ENCODE peak calls at places on chromosomes 7 and 10, in six cellular contexts. One of them, this sample, is unnamed.

GRCh38 chr7:132161231-132161915 is 414.9 kb downstream of the PLXNA4 start:
- DNase-seq in RPMI8226: peak; percentile 23
- DNase-seq in MV-4-11: no peak
- DNase-seq in EL: peak; percentile 3
- DNase-seq in non-pigmented ciliary epithelial cell: no peak
- DNase-seq in neural crest cell: no peak
- DNase-seq in this sample: no peak

GRCh38 chr7:27868117-27868516 is 128.2 kb downstream of the TAX1BP1 start:
- DNase-seq in RPMI8226: no peak
- DNase-seq in MV-4-11: peak; percentile 86
- DNase-seq in EL: peak; percentile 21
- DNase-seq in non-pigmented ciliary epithelial cell: no peak
- DNase-seq in neural crest cell: no peak
- DNase-seq in this sample: no peak

GRCh38 chr10:3067045-3067858 is at the start of gene PFKP:
- DNase-seq in RPMI8226: peak; percentile 71
- DNase-seq in MV-4-11: peak; percentile 12
- DNase-seq in EL: peak; percentile 55
- DNase-seq in non-pigmented ciliary epithelial cell: no peak
- DNase-seq in neural crest cell: no peak
- DNase-seq in this sample: no peak

GRCh38 chr7:114051871-114052324 is 133.1 kb upstream of the PPP1R3A start:
- DNase-seq in RPMI8226: peak; percentile 78
- DNase-seq in MV-4-11: peak; percentile 99
- DNase-seq in EL: no peak
- DNase-seq in non-pigmented ciliary epithelial cell: no peak
- DNase-seq in neural crest cell: no peak
- DNase-seq in this sample: no peak

GRCh38 chr7:26860361-26860760 is 4.0 kb downstream of the SKAP2 start:
- DNase-seq in RPMI8226: no peak
- DNase-seq in MV-4-11: no peak
- DNase-seq in EL: no peak
- DNase-seq in non-pigmented ciliary epithelial cell: no peak
- DNase-seq in neural crest cell: no peak
- DNase-seq in this sample: peak; percentile 18

GRCh38 chr10:30854656-30855055 is 177.0 kb downstream of the ZNF438 start:
- DNase-seq in RPMI8226: no peak
- DNase-seq in MV-4-11: peak; percentile 70
- DNase-seq in EL: no peak
- DNase-seq in non-pigmented ciliary epithelial cell: no peak
- DNase-seq in neural crest cell: no peak
- DNase-seq in this sample: no peak

GRCh38 chr7:46626261-46627037 is 705.4 kb upstream of the IGFBP3 start:
- DNase-seq in RPMI8226: no peak
- DNase-seq in MV-4-11: no peak
- DNase-seq in EL: no peak
- DNase-seq in non-pigmented ciliary epithelial cell: no peak
- DNase-seq in neural crest cell: no peak
- DNase-seq in this sample: no peak

GRCh38 chr7:16644624-16644986 is 949 bp downstream of the ANKMY2 start:
- DNase-seq in RPMI8226: peak; percentile 52
- DNase-seq in MV-4-11: peak; percentile 35
- DNase-seq in EL: peak; percentile 81
- DNase-seq in non-pigmented ciliary epithelial cell: no peak
- DNase-seq in neural crest cell: peak; percentile 13
- DNase-seq in this sample: peak; percentile 76

GRCh38 chr10:5545778-5546710 is 21.3 kb downstream of the CALML3 start:
- DNase-seq in RPMI8226: no peak
- DNase-seq in MV-4-11: peak; percentile 37
- DNase-seq in EL: peak; percentile 87
- DNase-seq in non-pigmented ciliary epithelial cell: peak; percentile 70
- DNase-seq in neural crest cell: no peak
- DNase-seq in this sample: no peak

GRCh38 chr7:80533287-80533686 is 21.4 kb upstream of the GNAT3 start:
- DNase-seq in RPMI8226: no peak
- DNase-seq in MV-4-11: no peak
- DNase-seq in EL: peak; percentile 45
- DNase-seq in non-pigmented ciliary epithelial cell: no peak
- DNase-seq in neural crest cell: no peak
- DNase-seq in this sample: no peak

GRCh38 chr7:123788584-123788983 is 39.8 kb upstream of the WASL start:
- DNase-seq in RPMI8226: no peak
- DNase-seq in MV-4-11: no peak
- DNase-seq in EL: no peak
- DNase-seq in non-pigmented ciliary epithelial cell: no peak
- DNase-seq in neural crest cell: no peak
- DNase-seq in this sample: no peak

GRCh38 chr7:112173214-112173905 is 32.8 kb downstream of the DOCK4 start:
- DNase-seq in RPMI8226: no peak
- DNase-seq in MV-4-11: no peak
- DNase-seq in EL: no peak
- DNase-seq in non-pigmented ciliary epithelial cell: no peak
- DNase-seq in neural crest cell: no peak
- DNase-seq in this sample: peak; percentile 18

GRCh38 chr7:108408294-108409004 is 47.8 kb downstream of the NRCAM start:
- DNase-seq in RPMI8226: no peak
- DNase-seq in MV-4-11: no peak
- DNase-seq in EL: no peak
- DNase-seq in non-pigmented ciliary epithelial cell: no peak
- DNase-seq in neural crest cell: no peak
- DNase-seq in this sample: no peak

GRCh38 chr7:141619745-141620144 is 68.5 kb downstream of the AGK start:
- DNase-seq in RPMI8226: no peak
- DNase-seq in MV-4-11: no peak
- DNase-seq in EL: no peak
- DNase-seq in non-pigmented ciliary epithelial cell: no peak
- DNase-seq in neural crest cell: no peak
- DNase-seq in this sample: no peak

GRCh38 chr7:86942081-86942480 is 117.4 kb downstream of the ELAPOR2 start:
- DNase-seq in RPMI8226: no peak
- DNase-seq in MV-4-11: no peak
- DNase-seq in EL: no peak
- DNase-seq in non-pigmented ciliary epithelial cell: no peak
- DNase-seq in neural crest cell: no peak
- DNase-seq in this sample: no peak

GRCh38 chr7:151552352-151553028 is 32.8 kb upstream of the RHEB start:
- DNase-seq in RPMI8226: peak; percentile 25
- DNase-seq in MV-4-11: no peak
- DNase-seq in EL: no peak
- DNase-seq in non-pigmented ciliary epithelial cell: no peak
- DNase-seq in neural crest cell: no peak
- DNase-seq in this sample: no peak

GRCh38 chr10:60704480-60704879 is 73.8 kb upstream of the CDK1 start:
- DNase-seq in RPMI8226: no peak
- DNase-seq in MV-4-11: no peak
- DNase-seq in EL: no peak
- DNase-seq in non-pigmented ciliary epithelial cell: no peak
- DNase-seq in neural crest cell: no peak
- DNase-seq in this sample: no peak

GRCh38 chr10:125839176-125839575 is 15.8 kb downstream of the BCCIP start:
- DNase-seq in RPMI8226: no peak
- DNase-seq in MV-4-11: no peak
- DNase-seq in EL: no peak
- DNase-seq in non-pigmented ciliary epithelial cell: no peak
- DNase-seq in neural crest cell: no peak
- DNase-seq in this sample: no peak

GRCh38 chr7:105680505-105681187 is 99.4 kb upstream of the EFCAB10 start:
- DNase-seq in RPMI8226: no peak
- DNase-seq in MV-4-11: no peak
- DNase-seq in EL: no peak
- DNase-seq in non-pigmented ciliary epithelial cell: no peak
- DNase-seq in neural crest cell: no peak
- DNase-seq in this sample: no peak

GRCh38 chr7:128831994-128832879 is 2.0 kb downstream of the FLNC start:
- DNase-seq in RPMI8226: no peak
- DNase-seq in MV-4-11: no peak
- DNase-seq in EL: peak; percentile 56
- DNase-seq in non-pigmented ciliary epithelial cell: no peak
- DNase-seq in neural crest cell: no peak
- DNase-seq in this sample: peak; percentile 90

GRCh38 chr10:5711637-5712036 is 27.0 kb downstream of the TASOR2 start:
- DNase-seq in RPMI8226: no peak
- DNase-seq in MV-4-11: no peak
- DNase-seq in EL: no peak
- DNase-seq in non-pigmented ciliary epithelial cell: no peak
- DNase-seq in neural crest cell: no peak
- DNase-seq in this sample: no peak

GRCh38 chr10:11396311-11396960 is 215.0 kb downstream of the USP6NL start:
- DNase-seq in RPMI8226: no peak
- DNase-seq in MV-4-11: no peak
- DNase-seq in EL: peak; percentile 7
- DNase-seq in non-pigmented ciliary epithelial cell: no peak
- DNase-seq in neural crest cell: no peak
- DNase-seq in this sample: no peak

GRCh38 chr7:156014808-156015207 is 202.5 kb upstream of the SHH start:
- DNase-seq in RPMI8226: no peak
- DNase-seq in MV-4-11: no peak
- DNase-seq in EL: no peak
- DNase-seq in non-pigmented ciliary epithelial cell: no peak
- DNase-seq in neural crest cell: no peak
- DNase-seq in this sample: no peak

GRCh38 chr7:107924841-107925490 is 34.0 kb downstream of the DLD start:
- DNase-seq in RPMI8226: no peak
- DNase-seq in MV-4-11: peak; percentile 71
- DNase-seq in EL: no peak
- DNase-seq in non-pigmented ciliary epithelial cell: no peak
- DNase-seq in neural crest cell: no peak
- DNase-seq in this sample: no peak

GRCh38 chr10:43284341-43284910 is 17.6 kb upstream of the RASGEF1A start:
- DNase-seq in RPMI8226: peak; percentile 44
- DNase-seq in MV-4-11: no peak
- DNase-seq in EL: no peak
- DNase-seq in non-pigmented ciliary epithelial cell: no peak
- DNase-seq in neural crest cell: no peak
- DNase-seq in this sample: no peak

GRCh38 chr7:30238721-30239441 is 45.5 kb upstream of the ZNRF2 start:
- DNase-seq in RPMI8226: peak; percentile 98
- DNase-seq in MV-4-11: peak; percentile 8
- DNase-seq in EL: peak; percentile 50
- DNase-seq in non-pigmented ciliary epithelial cell: no peak
- DNase-seq in neural crest cell: no peak
- DNase-seq in this sample: no peak

GRCh38 chr10:94155722-94156271 is 162.1 kb downstream of the PLCE1 start:
- DNase-seq in RPMI8226: no peak
- DNase-seq in MV-4-11: no peak
- DNase-seq in EL: no peak
- DNase-seq in non-pigmented ciliary epithelial cell: no peak
- DNase-seq in neural crest cell: no peak
- DNase-seq in this sample: no peak

GRCh38 chr10:80964955-80965614 is 427.4 kb downstream of the SH2D4B start:
- DNase-seq in RPMI8226: no peak
- DNase-seq in MV-4-11: peak; percentile 67
- DNase-seq in EL: no peak
- DNase-seq in non-pigmented ciliary epithelial cell: no peak
- DNase-seq in neural crest cell: no peak
- DNase-seq in this sample: no peak